ENCODE peak calls at places on chromosomes 16 and 17, in four cellular contexts. One of them, this sample, is unnamed.

GRCh38 chr17:73179387-73179786 is 13.5 kb upstream of the COG1 start:
- DNase-seq in fibroblast of lung: no peak
- DNase-seq in tibial nerve: no peak
- DNase-seq in tibial artery: no peak
- DNase-seq in this sample: no peak

GRCh38 chr16:3215601-3216262 is 19.2 kb downstream of the ZNF200 start:
- DNase-seq in fibroblast of lung: no peak
- DNase-seq in tibial nerve: no peak
- DNase-seq in tibial artery: no peak
- DNase-seq in this sample: no peak

GRCh38 chr17:41863074-41863843 is 2.0 kb downstream of the KLHL11 start:
- DNase-seq in fibroblast of lung: no peak
- DNase-seq in tibial nerve: no peak
- DNase-seq in tibial artery: no peak
- DNase-seq in this sample: no peak

GRCh38 chr16:69039333-69039941 is 66.0 kb upstream of the HAS3 start:
- DNase-seq in fibroblast of lung: peak; percentile 52
- DNase-seq in tibial nerve: no peak
- DNase-seq in tibial artery: peak; percentile 19
- DNase-seq in this sample: no peak

GRCh38 chr17:81040791-81041337 is 5.9 kb downstream of the BAIAP2 start:
- DNase-seq in fibroblast of lung: peak; percentile 49
- DNase-seq in tibial nerve: no peak
- DNase-seq in tibial artery: no peak
- DNase-seq in this sample: no peak

GRCh38 chr16:89173629-89173921 is 2.0 kb downstream of the CDH15 start:
- DNase-seq in fibroblast of lung: no peak
- DNase-seq in tibial nerve: no peak
- DNase-seq in tibial artery: no peak
- DNase-seq in this sample: no peak

GRCh38 chr17:39261286-39261685 is 35.5 kb upstream of the STAC2 start:
- DNase-seq in fibroblast of lung: no peak
- DNase-seq in tibial nerve: no peak
- DNase-seq in tibial artery: no peak
- DNase-seq in this sample: no peak

GRCh38 chr16:50696575-50697420 is 3.4 kb downstream of the NOD2 start:
- DNase-seq in fibroblast of lung: peak; percentile 46
- DNase-seq in tibial nerve: peak; percentile 73
- DNase-seq in tibial artery: peak; percentile 83
- DNase-seq in this sample: peak; percentile 92

GRCh38 chr17:57294629-57295501 is 38.5 kb downstream of the MSI2 start:
- DNase-seq in fibroblast of lung: peak; percentile 74
- DNase-seq in tibial nerve: no peak
- DNase-seq in tibial artery: no peak
- DNase-seq in this sample: no peak

GRCh38 chr17:15490634-15491261 is 23.3 kb upstream of the CDRT4 start:
- DNase-seq in fibroblast of lung: peak; percentile 80
- DNase-seq in tibial nerve: peak; percentile 56
- DNase-seq in tibial artery: peak; percentile 80
- DNase-seq in this sample: peak; percentile 73

GRCh38 chr17:59462385-59462784 is 103.0 kb upstream of the DHX40 start:
- DNase-seq in fibroblast of lung: no peak
- DNase-seq in tibial nerve: no peak
- DNase-seq in tibial artery: no peak
- DNase-seq in this sample: no peak

GRCh38 chr16:81738831-81739496 is 40.1 kb upstream of the PLCG2 start:
- DNase-seq in fibroblast of lung: no peak
- DNase-seq in tibial nerve: no peak
- DNase-seq in tibial artery: peak; percentile 79
- DNase-seq in this sample: peak; percentile 57

GRCh38 chr16:67399218-67399733 is 6.0 kb upstream of the TPPP3 start:
- DNase-seq in fibroblast of lung: peak; percentile 32
- DNase-seq in tibial nerve: no peak
- DNase-seq in tibial artery: no peak
- DNase-seq in this sample: peak; percentile 53

GRCh38 chr17:41870627-41871026 is 5.4 kb upstream of the KLHL11 start:
- DNase-seq in fibroblast of lung: no peak
- DNase-seq in tibial nerve: no peak
- DNase-seq in tibial artery: no peak
- DNase-seq in this sample: no peak

GRCh38 chr16:30003670-30004423 is 7.0 kb downstream of the DOC2A start:
- DNase-seq in fibroblast of lung: no peak
- DNase-seq in tibial nerve: no peak
- DNase-seq in tibial artery: no peak
- DNase-seq in this sample: no peak

GRCh38 chr17:147796-148740 is 10.7 kb downstream of the SCGB1C2 start:
- DNase-seq in fibroblast of lung: no peak
- DNase-seq in tibial nerve: no peak
- DNase-seq in tibial artery: peak; percentile 49
- DNase-seq in this sample: no peak

GRCh38 chr17:49327835-49328784 is 33.9 kb downstream of the ZNF652 start:
- DNase-seq in fibroblast of lung: peak; percentile 69
- DNase-seq in tibial nerve: no peak
- DNase-seq in tibial artery: no peak
- DNase-seq in this sample: no peak

GRCh38 chr17:57541472-57542394 is 203.4 kb downstream of the CCDC182 start:
- DNase-seq in fibroblast of lung: peak; percentile 91
- DNase-seq in tibial nerve: no peak
- DNase-seq in tibial artery: no peak
- DNase-seq in this sample: no peak

GRCh38 chr17:8832711-8833352 is 33.7 kb upstream of the MFSD6L start:
- DNase-seq in fibroblast of lung: no peak
- DNase-seq in tibial nerve: no peak
- DNase-seq in tibial artery: no peak
- DNase-seq in this sample: peak; percentile 47

GRCh38 chr17:67044940-67045339 is 586 bp downstream of the CACNG1 start:
- DNase-seq in fibroblast of lung: no peak
- DNase-seq in tibial nerve: no peak
- DNase-seq in tibial artery: no peak
- DNase-seq in this sample: no peak

GRCh38 chr17:45907720-45908395 is 13.5 kb downstream of the MAPT start:
- DNase-seq in fibroblast of lung: no peak
- DNase-seq in tibial nerve: no peak
- DNase-seq in tibial artery: no peak
- DNase-seq in this sample: no peak

DNA sequence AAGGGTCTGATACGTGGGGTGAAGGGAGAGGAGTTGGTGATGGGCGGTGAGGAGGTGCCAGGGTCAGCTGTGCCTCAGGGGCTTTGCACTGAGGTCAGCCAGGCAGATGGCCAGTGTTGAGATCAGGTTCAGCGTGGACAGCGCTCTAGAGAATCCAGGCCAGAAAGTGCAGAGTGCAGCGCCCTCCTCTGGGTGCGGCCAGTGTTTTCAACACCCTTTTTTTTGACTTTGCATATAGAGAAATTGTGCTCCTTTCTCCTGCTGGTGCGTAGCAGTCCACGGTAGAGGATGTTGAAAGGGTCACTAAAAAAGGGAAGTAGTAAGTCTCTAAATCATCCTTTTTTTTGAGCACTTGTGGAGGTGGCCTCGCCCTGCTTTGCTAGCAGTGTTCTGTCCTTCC is 53.9 kb downstream of the BANP start:
- DNase-seq in fibroblast of lung: no peak
- DNase-seq in tibial nerve: no peak
- DNase-seq in tibial artery: peak; percentile 39
- DNase-seq in this sample: no peak
- TF ChIP-seq CTCF in fibroblast of lung: peak; percentile 13
- TF ChIP-seq CTCF in tibial nerve: peak; percentile 15
- TF ChIP-seq CTCF in tibial artery: no peak
- TF ChIP-seq CTCF in this sample: no peak

GRCh38 chr17:17844079-17844478 is 7.3 kb upstream of the SREBF1 start:
- DNase-seq in fibroblast of lung: no peak
- DNase-seq in tibial nerve: no peak
- DNase-seq in tibial artery: no peak
- DNase-seq in this sample: no peak

GRCh38 chr17:17841620-17842025 is 4.8 kb upstream of the SREBF1 start:
- DNase-seq in fibroblast of lung: no peak
- DNase-seq in tibial nerve: no peak
- DNase-seq in tibial artery: peak; percentile 90
- DNase-seq in this sample: no peak

GRCh38 chr17:17843096-17843495 is 6.3 kb upstream of the SREBF1 start:
- DNase-seq in fibroblast of lung: no peak
- DNase-seq in tibial nerve: no peak
- DNase-seq in tibial artery: no peak
- DNase-seq in this sample: no peak

GRCh38 chr17:17840751-17841591 is 4.2 kb upstream of the SREBF1 start:
- DNase-seq in fibroblast of lung: peak; percentile 46
- DNase-seq in tibial nerve: no peak
- DNase-seq in tibial artery: peak; percentile 78
- DNase-seq in this sample: no peak

DNA sequence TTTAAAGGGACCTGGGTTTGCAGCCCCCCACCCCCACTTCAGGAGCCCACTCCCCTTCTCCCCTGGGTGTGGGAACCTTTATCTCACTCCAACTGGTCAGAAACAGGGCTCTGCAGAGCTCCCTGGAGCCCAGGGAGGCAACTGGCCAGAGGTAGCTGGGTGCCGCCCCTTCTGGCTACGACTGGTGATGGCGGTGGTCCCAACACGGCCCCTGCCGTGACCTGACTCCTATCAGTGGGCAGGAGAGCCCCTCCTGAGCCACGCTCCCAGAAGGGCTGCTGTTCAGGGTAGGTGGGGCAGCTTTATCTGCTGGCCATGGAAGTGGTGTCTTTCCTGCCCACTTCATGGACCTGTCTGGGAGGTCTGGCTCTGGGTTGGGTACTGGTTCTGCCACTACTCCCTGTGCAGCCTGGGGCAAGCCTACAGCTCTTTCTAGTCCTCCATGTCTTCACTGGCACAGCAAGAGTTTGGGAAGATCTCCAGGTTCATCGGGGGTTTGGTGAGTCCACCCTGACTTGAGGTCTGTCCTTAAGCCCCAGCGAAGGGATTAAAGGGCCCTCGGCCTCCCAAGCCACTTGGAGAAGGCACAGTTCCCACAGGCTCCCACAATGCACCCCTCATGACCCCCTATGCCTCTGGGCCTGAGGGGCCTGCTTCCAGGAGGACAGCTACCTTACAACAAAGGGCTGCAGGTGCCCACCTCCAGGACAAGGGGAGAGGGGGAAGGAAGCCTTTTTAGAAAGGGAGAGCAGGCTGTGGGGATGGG is 5.5 kb upstream of the SREBF1 start:
- DNase-seq in fibroblast of lung: no peak
- DNase-seq in tibial nerve: no peak
- DNase-seq in tibial artery: no peak
- DNase-seq in this sample: no peak
- H3K4me1 ChIP-seq in fibroblast of lung: peaks cover 32% of the 10 kb centered on the region
- H3K4me1 ChIP-seq in tibial nerve: peaks cover 42% of the 10 kb centered on the region
- H3K4me1 ChIP-seq in tibial artery: peaks cover 51% of the 10 kb centered on the region
- H3K4me1 ChIP-seq in this sample: peaks cover 24% of the 10 kb centered on the region

DNA sequence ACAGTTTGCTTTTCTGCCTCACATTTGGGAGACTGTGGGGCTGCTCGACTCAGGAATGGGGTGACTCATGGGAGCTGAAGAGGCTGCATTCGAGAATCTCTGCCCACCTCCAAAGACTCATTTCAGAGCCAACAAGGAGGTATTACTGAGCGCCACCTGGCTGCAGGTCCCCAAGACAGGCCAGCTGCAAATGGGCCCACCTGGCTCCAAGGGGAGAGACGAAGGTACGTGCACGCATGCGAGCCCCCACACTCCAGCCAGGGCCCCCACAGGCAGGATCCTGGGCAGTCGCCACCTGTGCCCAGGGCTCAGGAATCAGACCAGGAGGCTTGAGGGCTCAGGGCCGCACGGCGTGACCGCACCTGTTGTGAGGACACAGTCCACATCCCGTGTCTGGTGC is 6.0 kb downstream of the HAGHL start:
- DNase-seq in fibroblast of lung: peak; percentile 32
- DNase-seq in tibial nerve: no peak
- DNase-seq in tibial artery: peak; percentile 60
- DNase-seq in this sample: no peak
- H3K36me3 ChIP-seq in fibroblast of lung: peaks cover 30% of the 10 kb centered on the region
- H3K36me3 ChIP-seq in tibial nerve: peaks cover 83% of the 10 kb centered on the region
- H3K36me3 ChIP-seq in tibial artery: peaks cover 87% of the 10 kb centered on the region
- H3K36me3 ChIP-seq in this sample: peaks cover 8% of the 10 kb centered on the region

GRCh38 chr17:43753488-43754129 is 5.0 kb downstream of the SOST start:
- DNase-seq in fibroblast of lung: peak; percentile 49
- DNase-seq in tibial nerve: no peak
- DNase-seq in tibial artery: no peak
- DNase-seq in this sample: no peak
- TF ChIP-seq CTCF in fibroblast of lung: no peak
- TF ChIP-seq CTCF in tibial nerve: no peak
- TF ChIP-seq CTCF in tibial artery: no peak
- TF ChIP-seq CTCF in this sample: no peak